ENCODE peak calls at places on chromosome 20, in ten cellular contexts. A, H, Q, T, C, X, P, Y, G and N are unnamed samples.

GRCh38 chr20:38723069-38723981 is 961 bp upstream of the SLC32A1 start:
- DNase-seq in A (no peak), H (no peak), Q (peak), T (no peak), C (no peak), X (peak), P (peak), Y (peak), G (no peak), N (no peak)

GRCh38 chr20:49768204-49769124 is 44.2 kb upstream of the SLC9A8 start:
- DNase-seq in A (peak), H (peak), Q (peak), T (peak), C (peak), X (no peak), P (no peak), Y (peak), G (peak), N (no peak)

GRCh38 chr20:63497946-63498935 is 642 bp downstream of the EEF1A2 start:
- DNase-seq in A (no peak), H (peak), Q (peak), T (no peak), C (peak), X (no peak), P (no peak), Y (peak), G (peak), N (no peak)

GRCh38 chr20:4038047-4038459 is 22.7 kb upstream of the RNF24 start:
- DNase-seq in A (no peak), H (peak), Q (peak), T (peak), C (peak), X (peak), P (peak), Y (peak), G (peak), N (peak)

GRCh38 chr20:42082611-42083010 is 464.4 kb upstream of the CHD6 start:
- DNase-seq in A (no peak), H (no peak), Q (no peak), T (no peak), C (peak), X (no peak), P (no peak), Y (peak), G (peak), N (no peak)

GRCh38 chr20:49375170-49375569 is 97.3 kb upstream of the ZNFX1 start:
- DNase-seq in A (no peak), H (no peak), Q (no peak), T (no peak), C (no peak), X (no peak), P (no peak), Y (no peak), G (no peak), N (no peak)

GRCh38 chr20:9482180-9482579 is 32.2 kb upstream of the LAMP5 start:
- DNase-seq in A (no peak), H (no peak), Q (no peak), T (no peak), C (no peak), X (no peak), P (no peak), Y (no peak), G (no peak), N (no peak)

GRCh38 chr20:21111416-21111815 is 5.3 kb upstream of the LINC00237 start:
- DNase-seq in A (no peak), H (no peak), Q (no peak), T (no peak), C (no peak), X (no peak), P (no peak), Y (no peak), G (no peak), N (no peak)

GRCh38 chr20:46357030-46357514 is 48.8 kb upstream of the CDH22 start:
- DNase-seq in A (no peak), H (no peak), Q (no peak), T (no peak), C (no peak), X (no peak), P (no peak), Y (no peak), G (no peak), N (no peak)

GRCh38 chr20:43915209-43916072 is 789 bp downstream of the TOX2 start:
- DNase-seq in A (no peak), H (peak), Q (peak), T (no peak), C (no peak), X (no peak), P (no peak), Y (peak), G (no peak), N (peak)

GRCh38 chr20:19073584-19074198 is 138.8 kb upstream of the SLC24A3 start:
- DNase-seq in A (no peak), H (no peak), Q (no peak), T (peak), C (no peak), X (no peak), P (no peak), Y (peak), G (no peak), N (no peak)

GRCh38 chr20:62668441-62669027 is 26.2 kb downstream of the SLCO4A1 start:
- DNase-seq in A (peak), H (peak), Q (no peak), T (peak), C (peak), X (peak), P (no peak), Y (peak), G (peak), N (peak)

GRCh38 chr20:53738039-53738944 is 144.7 kb upstream of the ZNF217 start:
- DNase-seq in A (peak), H (peak), Q (no peak), T (no peak), C (peak), X (no peak), P (no peak), Y (peak), G (peak), N (no peak)

GRCh38 chr20:13028673-13029072 is 19.9 kb downstream of the SPTLC3 start:
- DNase-seq in A (no peak), H (no peak), Q (no peak), T (no peak), C (no peak), X (no peak), P (no peak), Y (no peak), G (no peak), N (no peak)

GRCh38 chr20:45311589-45312211 is 3.6 kb upstream of the MATN4 start:
- DNase-seq in A (no peak), H (peak), Q (peak), T (peak), C (peak), X (peak), P (peak), Y (peak), G (no peak), N (peak)

GRCh38 chr20:5354871-5355270 is 38.1 kb upstream of the PROKR2 start:
- DNase-seq in A (no peak), H (peak), Q (no peak), T (no peak), C (no peak), X (no peak), P (no peak), Y (peak), G (peak), N (no peak)

GRCh38 chr20:45163071-45163803 is 11.5 kb upstream of the PI3 start:
- DNase-seq in A (no peak), H (no peak), Q (no peak), T (no peak), C (no peak), X (no peak), P (no peak), Y (no peak), G (no peak), N (no peak)

GRCh38 chr20:50055524-50056083 is 57.3 kb downstream of the UBE2V1 start:
- DNase-seq in A (no peak), H (no peak), Q (no peak), T (no peak), C (no peak), X (no peak), P (no peak), Y (no peak), G (no peak), N (no peak)

GRCh38 chr20:38501858-38502431 is 29.3 kb downstream of the RALGAPB start:
- DNase-seq in A (no peak), H (no peak), Q (no peak), T (no peak), C (no peak), X (no peak), P (no peak), Y (no peak), G (no peak), N (no peak)

GRCh38 chr20:63518351-63518861 is 2.2 kb upstream of the PPDPF start:
- DNase-seq in A (no peak), H (no peak), Q (no peak), T (no peak), C (no peak), X (no peak), P (no peak), Y (no peak), G (no peak), N (no peak)

GRCh38 chr20:24657211-24657610 is 187.8 kb downstream of the SYNDIG1 start:
- DNase-seq in A (peak), H (no peak), Q (no peak), T (no peak), C (no peak), X (no peak), P (no peak), Y (peak), G (peak), N (no peak)

GRCh38 chr20:61761453-61762207 is 304.1 kb downstream of the TAF4 start:
- DNase-seq in A (no peak), H (no peak), Q (no peak), T (no peak), C (no peak), X (no peak), P (no peak), Y (no peak), G (no peak), N (no peak)

GRCh38 chr20:34705383-34706021 is 1.4 kb downstream of the TP53INP2 start:
- DNase-seq in A (no peak), H (peak), Q (no peak), T (peak), C (peak), X (no peak), P (no peak), Y (peak), G (peak), N (no peak)

GRCh38 chr20:48064929-48065328 is 279.6 kb upstream of the SULF2 start:
- DNase-seq in A (peak), H (peak), Q (no peak), T (no peak), C (no peak), X (no peak), P (no peak), Y (peak), G (peak), N (no peak)

GRCh38 chr20:11454966-11455799 is 462.5 kb upstream of the BTBD3 start:
- DNase-seq in A (no peak), H (peak), Q (no peak), T (peak), C (peak), X (no peak), P (no peak), Y (peak), G (peak), N (no peak)

GRCh38 chr20:53847118-53847842 is 223.1 kb downstream of the BCAS1 start:
- DNase-seq in A (no peak), H (no peak), Q (no peak), T (peak), C (peak), X (no peak), P (no peak), Y (no peak), G (no peak), N (no peak)

GRCh38 chr20:38187512-38187911 is 22.4 kb upstream of the TGM2 start:
- DNase-seq in A (no peak), H (peak), Q (no peak), T (peak), C (no peak), X (no peak), P (no peak), Y (peak), G (no peak), N (no peak)

GRCh38 chr20:56750430-56750829 is 121.3 kb downstream of the TFAP2C start:
- DNase-seq in A (no peak), H (no peak), Q (no peak), T (no peak), C (no peak), X (no peak), P (no peak), Y (no peak), G (no peak), N (no peak)

GRCh38 chr20:63268671-63269439 is 3.8 kb upstream of the ARFGAP1 start:
- DNase-seq in A (no peak), H (no peak), Q (no peak), T (no peak), C (no peak), X (no peak), P (no peak), Y (no peak), G (no peak), N (no peak)